ENCODE peak calls at places on chromosomes 1 and 21, in five cellular contexts. L, P, Q, B and N are unnamed samples. For H3K4me1, the result is how much of the 10 kb centered on the place peaks cover.

GRCh38 chr1:205662135-205662725 is 18.1 kb downstream of the SLC45A3 start:
- DNase-seq in L (no peak), P (no peak), Q (no peak), B (no peak), N (no peak)

GRCh38 chr1:50422946-50423669 is at the start of gene DMRTA2:
- DNase-seq in L (no peak), P (no peak), Q (peak), B (peak), N (no peak)

GRCh38 chr1:175208773-175209492 is 16.4 kb upstream of the KIAA0040 start:
- DNase-seq in L (peak), P (no peak), Q (no peak), B (no peak), N (peak)

GRCh38 chr1:220563564-220563963 is 35.6 kb downstream of the MARK1 start:
- DNase-seq in L (no peak), P (no peak), Q (no peak), B (no peak), N (no peak)

GRCh38 chr1:87450615-87451209 is 122.0 kb downstream of the LMO4 start:
- DNase-seq in L (no peak), P (peak), Q (peak), B (no peak), N (peak)

GRCh38 chr1:84122780-84123382 is 21.2 kb upstream of the PRKACB start:
- DNase-seq in L (peak), P (peak), Q (peak), B (no peak), N (peak)

GRCh38 chr21:26719750-26720149 is 125.5 kb downstream of the ADAMTS1 start:
- DNase-seq in L (no peak), P (no peak), Q (no peak), B (no peak), N (no peak)

GRCh38 chr1:244077473-244078220 is 26.6 kb downstream of the ZBTB18 start:
- DNase-seq in L (no peak), P (no peak), Q (no peak), B (no peak), N (no peak)

GRCh38 chr1:147292012-147292411 is 49.5 kb downstream of the CHD1L start:
- DNase-seq in L (no peak), P (no peak), Q (no peak), B (no peak), N (no peak)

GRCh38 chr1:51469518-51469917 is 49.5 kb downstream of the EPS15 start:
- DNase-seq in L (no peak), P (no peak), Q (no peak), B (no peak), N (no peak)

GRCh38 chr1:10168912-10169514 is 41.4 kb upstream of the KIF1B start:
- DNase-seq in L (no peak), P (no peak), Q (no peak), B (no peak), N (no peak)

GRCh38 chr1:26097696-26098095 is 13.9 kb upstream of the PDIK1L start:
- DNase-seq in L (no peak), P (no peak), Q (no peak), B (no peak), N (no peak)

GRCh38 chr1:29322861-29323585 is 86.7 kb downstream of the PTPRU start:
- DNase-seq in L (no peak), P (no peak), Q (no peak), B (no peak), N (no peak)

GRCh38 chr1:242239394-242239793 is 240.5 kb upstream of the MAP1LC3C start:
- DNase-seq in L (no peak), P (no peak), Q (no peak), B (no peak), N (no peak)

GRCh38 chr1:113951719-113952118 is 22.6 kb downstream of the HIPK1 start:
- DNase-seq in L (no peak), P (no peak), Q (no peak), B (no peak), N (no peak)
- H3K4me1 ChIP-seq in L (under half), P (half or more), Q (under half), B (under half), N (under half)

GRCh38 chr1:246791303-246791918 is 67.2 kb downstream of the SCCPDH start:
- DNase-seq in L (peak), P (no peak), Q (no peak), B (no peak), N (no peak)
- H3K4me1 ChIP-seq in L (under half), P (under half), Q (under half), B (under half), N (under half)

DNA sequence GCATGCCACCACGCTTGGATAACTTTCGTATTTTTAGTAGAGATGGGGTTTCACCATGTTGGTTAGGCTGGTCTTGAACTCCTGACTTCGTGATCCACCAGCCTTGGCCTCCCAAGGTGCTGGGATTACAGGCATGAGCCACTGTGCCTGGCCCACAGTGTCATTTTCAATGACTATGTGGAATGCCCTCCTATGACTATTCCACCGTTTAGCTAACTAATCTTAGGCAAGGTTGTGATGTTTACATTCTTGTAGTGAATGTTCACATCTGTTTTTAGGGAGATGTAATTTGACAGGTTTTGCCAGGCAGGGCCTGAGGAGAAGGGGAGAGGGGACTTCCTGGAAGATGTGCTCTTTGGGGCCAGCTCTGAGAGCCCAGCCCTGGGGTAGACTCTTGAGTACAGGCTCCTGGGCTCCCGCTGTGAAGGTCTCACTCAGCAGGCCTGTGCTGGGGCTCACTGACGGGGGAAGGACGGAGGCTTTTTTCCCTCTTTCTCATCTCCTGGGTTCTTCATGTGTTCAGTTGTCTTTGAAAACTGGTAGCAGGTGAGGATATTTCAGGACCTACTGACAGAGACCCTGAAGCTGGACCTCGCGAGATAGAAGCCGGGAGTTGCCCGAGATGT is 13.2 kb downstream of the COQ8A start:
- DNase-seq in L (peak), P (no peak), Q (no peak), B (no peak), N (no peak)
- H3K4me1 ChIP-seq in L (under half), P (half or more), Q (under half), B (under half), N (under half)

DNA sequence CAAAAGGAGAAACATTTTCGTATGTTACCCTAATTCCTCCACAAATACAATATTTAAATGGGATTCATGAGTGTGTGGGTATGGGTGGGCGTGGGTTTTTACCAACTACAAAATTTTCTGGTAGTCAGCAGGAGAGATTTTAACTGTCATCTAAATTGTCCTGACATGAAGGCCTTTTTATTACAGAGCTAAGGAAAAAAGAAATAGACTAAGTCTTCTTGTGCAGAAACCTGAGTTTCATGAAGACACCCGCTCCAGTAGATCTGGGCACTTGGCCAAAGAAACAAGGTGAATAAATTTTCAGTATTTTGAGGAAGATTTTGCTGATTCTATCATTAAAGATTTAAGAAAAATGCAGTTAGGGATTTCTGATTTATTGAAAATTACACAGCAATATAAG is 772 bp downstream of the RGS18 start:
- DNase-seq in L (no peak), P (no peak), Q (no peak), B (no peak), N (no peak)
- H3K4me1 ChIP-seq in L (under half), P (under half), Q (under half), B (under half), N (under half)

GRCh38 chr1:203405703-203406430 is 54.9 kb upstream of the FMOD start:
- DNase-seq in L (no peak), P (no peak), Q (no peak), B (no peak), N (no peak)

GRCh38 chr1:203406446-203407045 is 55.6 kb upstream of the FMOD start:
- DNase-seq in L (no peak), P (no peak), Q (no peak), B (no peak), N (no peak)

GRCh38 chr1:203402609-203403337 is 51.9 kb upstream of the FMOD start:
- DNase-seq in L (no peak), P (no peak), Q (no peak), B (no peak), N (peak)

GRCh38 chr1:203403586-203403985 is 52.7 kb upstream of the FMOD start:
- DNase-seq in L (no peak), P (no peak), Q (no peak), B (no peak), N (no peak)

DNA sequence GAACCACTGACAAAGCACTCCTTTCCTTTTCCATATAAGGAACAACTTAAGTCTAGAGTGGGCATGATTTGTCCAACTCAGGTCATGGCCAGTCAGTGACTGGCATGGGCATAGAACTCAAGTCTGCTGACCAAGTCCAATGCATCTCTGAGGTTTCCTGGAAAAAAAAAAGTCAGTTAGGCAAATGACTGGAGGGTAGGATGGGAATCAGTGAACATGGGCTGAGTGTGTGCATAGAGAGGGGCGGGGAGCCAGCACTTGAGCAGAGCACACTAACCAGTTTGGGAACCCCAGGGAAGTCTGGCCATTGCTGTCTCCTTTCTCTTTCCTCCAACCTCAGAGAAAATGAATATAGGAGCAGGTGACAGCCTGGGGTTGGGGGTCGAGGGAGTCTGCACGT is 53.6 kb upstream of the FMOD start:
- DNase-seq in L (no peak), P (no peak), Q (no peak), B (no peak), N (no peak)
- H3K4me1 ChIP-seq in L (under half), P (under half), Q (under half), B (under half), N (under half)

DNA sequence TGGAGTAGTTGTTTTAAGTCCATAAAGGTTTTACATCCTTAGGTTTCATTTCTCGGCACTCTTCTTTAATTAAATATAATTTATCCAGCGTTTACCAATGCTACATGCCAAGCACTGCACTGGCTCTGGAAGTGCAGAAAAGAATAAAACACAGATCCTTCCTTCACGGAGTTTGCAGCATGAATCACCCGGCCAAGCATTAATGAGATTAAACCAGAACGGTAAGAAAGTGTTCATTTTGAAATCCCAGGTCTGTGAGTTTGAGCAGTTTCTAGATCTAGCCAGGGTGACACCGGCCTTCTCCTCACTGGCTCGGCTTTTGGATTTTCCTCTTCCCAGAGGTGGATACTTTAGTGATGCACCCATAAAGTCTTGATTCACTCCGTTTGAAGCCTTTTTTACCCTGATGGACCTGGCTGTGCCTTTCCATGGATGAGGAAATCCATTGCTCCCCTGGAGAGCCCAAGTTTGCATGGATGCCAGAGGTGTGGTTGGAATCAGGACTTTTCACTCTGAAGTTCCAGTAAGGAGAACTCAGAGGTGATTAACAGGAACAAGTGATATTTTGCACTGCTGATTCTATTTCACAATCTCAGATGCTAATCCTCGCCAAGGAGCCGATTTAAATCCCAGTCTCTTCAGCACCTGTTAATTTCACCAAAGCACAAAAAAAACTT is 109.4 kb downstream of the KAZN start:
- DNase-seq in L (no peak), P (no peak), Q (no peak), B (no peak), N (no peak)
- H3K4me1 ChIP-seq in L (under half), P (under half), Q (under half), B (under half), N (under half)

DNA sequence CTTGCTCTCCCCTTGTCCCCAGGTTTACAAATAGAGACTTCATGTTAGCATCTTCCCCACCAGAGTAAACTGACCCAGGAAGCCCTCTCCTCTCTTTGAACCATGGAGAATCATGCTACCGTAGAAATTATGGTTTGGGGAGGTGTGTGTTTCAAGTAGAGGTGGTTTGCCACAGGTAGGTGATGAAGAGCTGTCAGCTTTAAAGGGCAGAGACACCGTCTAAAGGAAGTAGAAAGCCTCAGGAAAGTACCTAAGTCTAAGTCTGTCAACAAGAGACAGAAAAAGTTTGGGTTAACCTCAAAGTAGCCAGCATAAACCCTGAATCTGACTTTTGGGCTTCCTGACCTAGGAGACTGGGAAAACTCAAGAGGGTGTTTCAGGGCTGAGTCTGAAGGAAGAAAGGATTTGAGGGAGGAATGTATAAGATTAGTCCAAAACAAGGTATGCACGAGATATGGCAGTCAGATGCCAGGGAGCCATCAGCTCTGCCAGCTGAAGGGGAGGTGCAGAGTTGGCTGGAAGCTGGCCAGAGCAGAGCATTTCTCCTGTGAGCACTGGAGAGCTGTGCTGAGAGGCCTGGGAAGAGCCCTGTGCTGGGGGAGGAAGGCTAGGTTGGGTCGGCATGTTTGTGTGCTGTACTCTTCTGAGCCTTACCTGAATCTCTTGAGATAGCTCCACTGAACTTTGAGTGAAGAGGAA is 14.3 kb downstream of the ADAMTSL4 start:
- DNase-seq in L (peak), P (peak), Q (no peak), B (no peak), N (peak)
- H3K4me1 ChIP-seq in L (half or more), P (half or more), Q (under half), B (under half), N (half or more)

GRCh38 chr1:16139473-16139962 is 16.4 kb downstream of the EPHA2 start:
- DNase-seq in L (no peak), P (no peak), Q (no peak), B (no peak), N (no peak)
- H3K4me1 ChIP-seq in L (under half), P (under half), Q (under half), B (under half), N (under half)